ENCODE peak calls at places on chromosomes 11 and 22, in six cellular contexts. U is PC-9, E is stomach, W is retina, A is PC-3, O is cardiac fibroblast. J is an unnamed sample.
A peak's percentile ranks its signal among the peaks of the same experiment; 100 is the strongest.

GRCh38 chr11:108606495-108607160 is 13.1 kb upstream of the EXPH5 start:
- DNase-seq in U (no peak), E (no peak), W (no peak), A (peak; percentile 83), O (peak; percentile 32), J (no peak)

GRCh38 chr11:96001037-96001436 is 77.1 kb upstream of the MTMR2 start:
- DNase-seq in U (no peak), E (peak; percentile 52), W (no peak), A (no peak), O (peak; percentile 96), J (no peak)

GRCh38 chr22:25643232-25644000 is 78.9 kb downstream of the GRK3 start:
- DNase-seq in U (no peak), E (no peak), W (no peak), A (no peak), O (no peak), J (no peak)

GRCh38 chr11:112366012-112366411 is 105.4 kb upstream of the PLET1 start:
- DNase-seq in U (no peak), E (no peak), W (no peak), A (no peak), O (no peak), J (no peak)

GRCh38 chr11:113991170-113991569 is 16.3 kb downstream of the HTR3A start:
- DNase-seq in U (no peak), E (no peak), W (peak; percentile 55), A (peak; percentile 46), O (peak; percentile 55), J (no peak)

GRCh38 chr11:124800226-124800929 is at the start of gene MSANTD2:
- DNase-seq in U (peak; percentile 71), E (peak; percentile 86), W (peak; percentile 97), A (peak; percentile 76), O (peak; percentile 78), J (peak; percentile 87)

GRCh38 chr11:20453657-20454316 is 66.3 kb downstream of the PRMT3 start:
- DNase-seq in U (no peak), E (no peak), W (no peak), A (no peak), O (no peak), J (no peak)

GRCh38 chr22:42111798-42112197 is 18.8 kb downstream of the CYP2D6 start:
- DNase-seq in U (no peak), E (no peak), W (no peak), A (no peak), O (no peak), J (no peak)

GRCh38 chr11:70786021-70786665 is 387.8 kb downstream of the CTTN start:
- DNase-seq in U (no peak), E (no peak), W (no peak), A (no peak), O (no peak), J (no peak)

GRCh38 chr11:34256591-34256990 is 101.2 kb downstream of the ABTB2 start:
- DNase-seq in U (no peak), E (no peak), W (no peak), A (no peak), O (no peak), J (no peak)

GRCh38 chr11:65613091-65613928 is 711 bp downstream of the MAP3K11 start:
- DNase-seq in U (no peak), E (peak; percentile 42), W (no peak), A (peak; percentile 20), O (no peak), J (peak; percentile 37)

J was measured in natural killer cell.